ENCODE peak calls at places on chromosome 2, in nine cellular contexts. I is neuronal stem cell; X is thoracic aorta; J is right cardiac atrium; M is stimulated activated CD8-positive, alpha-beta memory T cell treated with anti-CD3 and anti-CD28 coated beads, Interleukin-12 subunit alpha, Interleukin-12 subunit beta, amount 100 ng/mL, for 4 hours; B is upper lobe of right lung; L is cardiac fibroblast; F is tibial nerve; G is NCI-H2171 treated with DMSO at 0.1 percent for 48 hours. E is an unnamed sample.

GRCh38 chr2:226756131-226756530 is 43.5 kb downstream of the IRS1 start:
- DNase-seq in I (no peak), X (no peak), J (no peak), M (no peak), B (no peak), L (peak), F (no peak), G (no peak), E (no peak)

GRCh38 chr2:11669454-11670291 is at the start of gene NTSR2:
- DNase-seq in I (peak), X (no peak), J (peak), M (no peak), B (peak), L (peak), F (no peak), G (no peak), E (no peak)

GRCh38 chr2:43080626-43081025 is 145.8 kb downstream of the ZFP36L2 start:
- DNase-seq in I (no peak), X (no peak), J (peak), M (no peak), B (no peak), L (no peak), F (no peak), G (no peak), E (no peak)

GRCh38 chr2:60973705-60974104 is 43.8 kb upstream of the PEX13 start:
- DNase-seq in I (no peak), X (no peak), J (no peak), M (no peak), B (no peak), L (no peak), F (no peak), G (no peak), E (no peak)

GRCh38 chr2:109197491-109198480 is 68.8 kb downstream of the SH3RF3 start:
- DNase-seq in I (no peak), X (no peak), J (no peak), M (no peak), B (no peak), L (no peak), F (no peak), G (no peak), E (no peak)

GRCh38 chr2:70248810-70249438 is 496 bp upstream of the TIA1 start:
- DNase-seq in I (peak), X (peak), J (no peak), M (peak), B (no peak), L (peak), F (peak), G (peak), E (peak)

GRCh38 chr2:28628987-28629386 is 122.6 kb upstream of the PPP1CB start:
- DNase-seq in I (no peak), X (no peak), J (no peak), M (no peak), B (peak), L (no peak), F (no peak), G (no peak), E (no peak)

GRCh38 chr2:171972329-171972982 is 27.3 kb upstream of the METAP1D start:
- DNase-seq in I (no peak), X (no peak), J (no peak), M (no peak), B (no peak), L (no peak), F (no peak), G (no peak), E (no peak)

GRCh38 chr2:156537147-156537546 is 101.0 kb downstream of the GPD2 start:
- DNase-seq in I (no peak), X (no peak), J (no peak), M (no peak), B (no peak), L (peak), F (no peak), G (no peak), E (no peak)

GRCh38 chr2:120737802-120738516 is 2.3 kb downstream of the GLI2 start:
- DNase-seq in I (no peak), X (no peak), J (no peak), M (no peak), B (no peak), L (peak), F (no peak), G (peak), E (no peak)

GRCh38 chr2:9665903-9666302 is 35.1 kb upstream of the YWHAQ start:
- DNase-seq in I (no peak), X (no peak), J (no peak), M (no peak), B (no peak), L (peak), F (no peak), G (no peak), E (no peak)

GRCh38 chr2:28389399-28390240 is 3.0 kb upstream of the FOSL2 start:
- DNase-seq in I (peak), X (no peak), J (no peak), M (no peak), B (no peak), L (no peak), F (no peak), G (no peak), E (no peak)

GRCh38 chr2:38629684-38630083 is 27.0 kb upstream of the HNRNPLL start:
- DNase-seq in I (no peak), X (no peak), J (no peak), M (no peak), B (no peak), L (peak), F (no peak), G (no peak), E (no peak)

GRCh38 chr2:124080281-124081153 is 55.4 kb downstream of the CNTNAP5 start:
- DNase-seq in I (no peak), X (no peak), J (no peak), M (no peak), B (no peak), L (no peak), F (no peak), G (no peak), E (no peak)

GRCh38 chr2:46388873-46389272 is 90.5 kb upstream of the TMEM247 start:
- DNase-seq in I (no peak), X (no peak), J (peak), M (no peak), B (no peak), L (no peak), F (no peak), G (no peak), E (peak)

GRCh38 chr2:126650994-126651393 is 5.0 kb upstream of the GYPC start:
- DNase-seq in I (no peak), X (no peak), J (no peak), M (no peak), B (no peak), L (no peak), F (no peak), G (no peak), E (no peak)

GRCh38 chr2:200702646-200703118 is 109.0 kb upstream of the BZW1 start:
- DNase-seq in I (no peak), X (no peak), J (no peak), M (no peak), B (no peak), L (no peak), F (no peak), G (no peak), E (no peak)

GRCh38 chr2:66692521-66692920 is 257.6 kb downstream of the MEIS1 start:
- DNase-seq in I (no peak), X (no peak), J (no peak), M (no peak), B (no peak), L (no peak), F (no peak), G (no peak), E (no peak)

GRCh38 chr2:121098556-121098955 is 186.4 kb downstream of the TFCP2L1 start:
- DNase-seq in I (no peak), X (no peak), J (no peak), M (no peak), B (no peak), L (no peak), F (no peak), G (no peak), E (no peak)

GRCh38 chr2:45169339-45170190 is 160.3 kb upstream of the SIX2 start:
- DNase-seq in I (peak), X (no peak), J (peak), M (no peak), B (peak), L (peak), F (no peak), G (no peak), E (no peak)

GRCh38 chr2:24169031-24169430 is 5.8 kb upstream of the FAM228A start:
- DNase-seq in I (no peak), X (no peak), J (no peak), M (no peak), B (no peak), L (no peak), F (no peak), G (no peak), E (no peak)

GRCh38 chr2:217372794-217373193 is 512.9 kb upstream of the TNP1 start:
- DNase-seq in I (no peak), X (no peak), J (no peak), M (no peak), B (no peak), L (no peak), F (no peak), G (no peak), E (no peak)

GRCh38 chr2:189082576-189082975 is 97.0 kb downstream of the COL5A2 start:
- DNase-seq in I (no peak), X (no peak), J (no peak), M (no peak), B (no peak), L (peak), F (no peak), G (no peak), E (no peak)

GRCh38 chr2:131048641-131049040 is 44.6 kb downstream of the FAM168B start:
- DNase-seq in I (no peak), X (no peak), J (peak), M (no peak), B (no peak), L (no peak), F (no peak), G (no peak), E (no peak)

GRCh38 chr2:88121678-88122077 is 6.2 kb downstream of the FABP1 start:
- DNase-seq in I (no peak), X (no peak), J (no peak), M (no peak), B (no peak), L (no peak), F (no peak), G (no peak), E (no peak)

GRCh38 chr2:20584045-20584636 is 66.8 kb downstream of the HS1BP3 start:
- DNase-seq in I (no peak), X (no peak), J (peak), M (no peak), B (peak), L (no peak), F (no peak), G (no peak), E (no peak)

GRCh38 chr2:146814971-146815370 is 1029.9 kb upstream of the ACVR2A start:
- DNase-seq in I (no peak), X (no peak), J (no peak), M (no peak), B (no peak), L (no peak), F (no peak), G (no peak), E (no peak)

GRCh38 chr2:230512955-230513748 is 97.2 kb downstream of the SP100 start:
- DNase-seq in I (no peak), X (no peak), J (no peak), M (no peak), B (no peak), L (no peak), F (no peak), G (no peak), E (no peak)

GRCh38 chr2:85851253-85851955 is 37.4 kb downstream of the ST3GAL5 start:
- DNase-seq in I (no peak), X (no peak), J (peak), M (no peak), B (no peak), L (no peak), F (no peak), G (peak), E (no peak)

GRCh38 chr2:162114291-162114690 is 37.8 kb downstream of the GCG start:
- DNase-seq in I (no peak), X (no peak), J (no peak), M (no peak), B (no peak), L (peak), F (no peak), G (no peak), E (no peak)

GRCh38 chr2:11399113-11399762 is 54.8 kb upstream of the ROCK2 start:
- DNase-seq in I (no peak), X (no peak), J (no peak), M (no peak), B (no peak), L (no peak), F (no peak), G (no peak), E (no peak)

E was measured in suprapubic skin.